ENCODE peak calls at places on chromosomes 11 and 22, in nine cellular contexts. P is CD4-positive, alpha-beta T cell; V is heart left ventricle; C is transverse colon; X is thoracic aorta; W is breast epithelium; E is tibial artery; G is sigmoid colon; Z is RWPE1. D is an unnamed sample.

GRCh38 chr22:20015971-20016733 is 471 bp downstream of the ARVCF start:
- DNase-seq in W (no peak), Z (no peak), C (peak), X (no peak), P (no peak), V (peak), G (peak), E (peak), D (peak)

GRCh38 chr11:107018274-107018901 is at the start of gene GUCY1A2:
- DNase-seq in P (no peak), G (peak), E (no peak), C (no peak), Z (no peak), X (no peak), V (peak), W (no peak), D (peak)

GRCh38 chr22:37084385-37084784 is 25.1 kb downstream of the TMPRSS6 start:
- DNase-seq in C (no peak), P (no peak), V (no peak), Z (no peak), X (no peak), W (no peak), G (no peak), E (no peak), D (no peak)

GRCh38 chr11:96098511-96099241 is 174.8 kb upstream of the MTMR2 start:
- DNase-seq in C (no peak), X (no peak), W (no peak), Z (no peak), V (no peak), G (no peak), P (no peak), E (no peak), D (peak)

GRCh38 chr11:119830400-119830799 is 101.4 kb upstream of the NECTIN1 start:
- DNase-seq in G (no peak), X (no peak), V (no peak), C (no peak), E (no peak), Z (no peak), P (no peak), W (no peak), D (no peak)

GRCh38 chr22:45910928-45911467 is 66.0 kb downstream of the WNT7B start:
- DNase-seq in E (no peak), X (no peak), C (no peak), Z (no peak), W (no peak), G (no peak), V (no peak), P (no peak), D (no peak)

GRCh38 chr22:38441620-38442287 is 13.2 kb downstream of the KCNJ4 start:
- DNase-seq in P (no peak), C (no peak), V (no peak), G (no peak), Z (no peak), E (no peak), X (no peak), W (no peak), D (no peak)

GRCh38 chr22:25082096-25082495 is 117.6 kb upstream of the CRYBB3 start:
- DNase-seq in V (no peak), P (no peak), Z (no peak), X (no peak), G (no peak), W (no peak), E (no peak), C (no peak), D (no peak)

GRCh38 chr22:43666511-43666910 is 145.6 kb downstream of the EFCAB6 start:
- DNase-seq in P (no peak), V (no peak), C (no peak), X (no peak), E (no peak), Z (no peak), G (no peak), W (no peak), D (no peak)

GRCh38 chr11:34827239-34827638 is 88.9 kb downstream of the APIP start:
- DNase-seq in W (no peak), Z (no peak), X (no peak), E (no peak), P (no peak), C (no peak), V (no peak), G (no peak), D (no peak)

GRCh38 chr22:32764330-32765116 is 37.0 kb upstream of the TIMP3 start:
- DNase-seq in Z (no peak), V (peak), X (no peak), P (no peak), C (peak), G (peak), W (no peak), E (peak), D (peak)

GRCh38 chr22:50481440-50482106 is at the start of gene ADM2:
- DNase-seq in E (no peak), X (no peak), P (peak), Z (no peak), C (peak), V (peak), G (no peak), W (no peak), D (peak)

GRCh38 chr11:87840786-87841185 is 334.5 kb downstream of the RAB38 start:
- DNase-seq in E (no peak), X (no peak), V (no peak), Z (no peak), W (no peak), C (no peak), G (no peak), P (no peak), D (no peak)

GRCh38 chr11:60905551-60906113 is 753 bp downstream of the PRPF19 start:
- DNase-seq in G (peak), W (no peak), X (no peak), P (no peak), C (no peak), V (no peak), E (no peak), Z (peak), D (peak)

GRCh38 chr11:64687204-64687603 is 35.8 kb downstream of the NRXN2 start:
- DNase-seq in P (no peak), E (peak), X (peak), V (peak), Z (no peak), W (no peak), G (peak), C (no peak), D (no peak)

GRCh38 chr11:76663912-76664440 is 6.6 kb downstream of the LRRC32 start:
- DNase-seq in V (no peak), X (no peak), E (peak), P (no peak), Z (no peak), G (peak), W (peak), C (peak), D (no peak)

GRCh38 chr11:46290598-46291309 is 13.3 kb downstream of the CREB3L1 start:
- DNase-seq in V (peak), G (peak), E (no peak), Z (no peak), C (peak), W (peak), X (no peak), P (no peak), D (peak)

GRCh38 chr11:46338988-46339666 is 8.1 kb upstream of the DGKZ start:
- DNase-seq in X (no peak), W (no peak), E (no peak), V (no peak), G (no peak), C (no peak), Z (no peak), P (no peak), D (peak)

GRCh38 chr11:96778272-96778671 is 388.5 kb downstream of the JRKL start:
- DNase-seq in C (no peak), W (no peak), G (no peak), E (no peak), X (no peak), V (no peak), P (no peak), Z (no peak), D (no peak)

GRCh38 chr22:35150163-35151107 is 84.5 kb downstream of the ISX start:
- DNase-seq in P (peak), X (no peak), G (peak), V (peak), Z (peak), W (peak), E (no peak), C (peak), D (peak)

GRCh38 chr11:95144313-95145235 is 54.9 kb downstream of the ENDOD1 start:
- DNase-seq in W (no peak), V (no peak), X (no peak), Z (no peak), E (no peak), P (no peak), G (no peak), C (no peak), D (no peak)

GRCh38 chr11:126318642-126319373 is 14.9 kb downstream of the DCPS start:
- DNase-seq in V (no peak), G (peak), C (peak), P (no peak), X (no peak), E (no peak), Z (peak), W (peak), D (peak)

GRCh38 chr11:39294648-39295047 is 2164.8 kb downstream of the LRRC4C start:
- DNase-seq in G (no peak), Z (no peak), W (no peak), P (no peak), V (no peak), E (no peak), C (no peak), X (no peak), D (no peak)

GRCh38 chr11:2276999-2277328 is 6.6 kb upstream of the ASCL2 start:
- DNase-seq in W (peak), C (no peak), E (no peak), P (no peak), V (no peak), Z (no peak), G (no peak), X (no peak), D (no peak)

GRCh38 chr11:119798656-119799055 is 69.7 kb upstream of the NECTIN1 start:
- DNase-seq in E (no peak), X (no peak), Z (no peak), G (no peak), W (no peak), V (no peak), P (no peak), C (no peak), D (no peak)

GRCh38 chr11:84628871-84629625 is 998.1 kb downstream of the DLG2 start:
- DNase-seq in G (no peak), E (no peak), W (no peak), V (no peak), Z (no peak), C (no peak), P (no peak), X (no peak), D (no peak)

GRCh38 chr11:12707500-12707880 is 33.3 kb downstream of the TEAD1 start:
- DNase-seq in V (no peak), E (no peak), G (no peak), C (no peak), W (no peak), P (no peak), Z (no peak), X (no peak), D (no peak)

GRCh38 chr11:133907216-133907615 is 49.6 kb downstream of the IGSF9B start:
- DNase-seq in Z (no peak), W (no peak), E (no peak), X (no peak), P (no peak), G (no peak), C (no peak), V (peak), D (no peak)

GRCh38 chr11:96390403-96390830 is 604 bp downstream of the JRKL start:
- DNase-seq in E (no peak), Z (no peak), X (no peak), P (no peak), W (no peak), G (no peak), C (no peak), V (no peak), D (no peak)

GRCh38 chr11:111782109-111782784 is 16.1 kb upstream of the PPP2R1B start:
- DNase-seq in Z (no peak), P (no peak), C (no peak), W (no peak), G (no peak), V (no peak), X (no peak), E (no peak), D (no peak)

GRCh38 chr11:1774886-1775285 is 11.2 kb upstream of the CTSD start:
- DNase-seq in G (peak), P (no peak), Z (no peak), C (no peak), X (no peak), V (no peak), W (peak), E (peak), D (no peak)

GRCh38 chr11:117872420-117872961 is 4.0 kb downstream of the FXYD6 start:
- DNase-seq in P (no peak), E (no peak), C (no peak), Z (no peak), G (peak), W (no peak), V (no peak), X (no peak), D (no peak)

GRCh38 chr22:22195265-22196017 is 49.1 kb upstream of the VPREB1 start:
- DNase-seq in G (no peak), X (no peak), C (peak), W (peak), V (peak), P (peak), E (peak), Z (peak), D (peak)

GRCh38 chr11:119592642-119593041 is 136.4 kb downstream of the NECTIN1 start:
- DNase-seq in P (no peak), W (no peak), C (no peak), V (no peak), Z (no peak), G (peak), X (no peak), E (peak), D (no peak)

GRCh38 chr22:48137640-48138039 is 1375.2 kb downstream of the TBC1D22A start:
- DNase-seq in G (no peak), Z (no peak), P (no peak), W (no peak), X (no peak), V (no peak), E (no peak), C (no peak), D (no peak)

GRCh38 chr11:81224396-81224795 is 1509.3 kb downstream of the FAM181B start:
- DNase-seq in C (no peak), Z (no peak), G (no peak), E (no peak), W (no peak), P (no peak), X (no peak), V (no peak), D (no peak)

DNA sequence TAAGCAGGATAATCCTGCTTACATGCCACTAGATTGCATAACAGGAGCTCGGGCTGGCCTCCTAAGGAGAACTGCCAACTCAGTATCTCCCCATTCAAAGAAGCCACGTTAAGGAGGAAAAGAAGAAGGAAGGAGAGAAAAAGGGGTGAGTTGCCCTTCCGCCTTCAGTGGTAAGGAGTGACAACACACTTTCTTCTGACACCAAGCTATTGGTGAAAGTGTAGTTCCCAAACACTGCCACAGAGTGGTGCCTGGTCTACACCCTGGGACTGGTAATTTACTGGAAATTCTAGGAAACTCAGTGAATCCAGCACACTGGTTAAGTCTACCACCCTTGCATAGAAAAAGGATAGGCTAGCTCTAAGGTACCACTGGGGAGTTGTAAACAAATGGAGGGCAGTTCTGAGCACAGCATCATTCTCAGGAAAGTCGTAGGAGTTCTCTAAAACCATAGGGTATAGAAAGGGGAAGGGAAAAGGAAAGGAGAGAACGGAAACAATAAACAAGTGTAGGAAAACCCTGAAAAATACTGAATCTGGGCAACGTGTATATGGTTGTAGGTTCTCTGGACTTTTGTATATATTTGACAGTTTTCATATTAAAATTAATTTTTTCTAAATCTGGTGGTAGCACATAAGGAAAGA is 58.2 kb downstream of the RRAS2 start:
- DNase-seq in P (peak), C (peak), E (peak), W (no peak), Z (peak), G (peak), V (no peak), X (peak), D (peak)
- H3K27ac ChIP-seq in P (no peak), C (no peak), E (no peak), W (no peak), Z (peak), G (no peak), V (no peak), X (no peak), D (no peak)

GRCh38 chr11:114036958-114037357 is 22.6 kb upstream of the ZBTB16 start:
- DNase-seq in X (no peak), G (no peak), C (no peak), P (no peak), Z (no peak), W (no peak), V (no peak), E (no peak), D (no peak)
- H3K27ac ChIP-seq in X (peak), G (peak), C (peak), P (no peak), Z (no peak), W (no peak), V (peak), E (peak), D (peak)

DNA sequence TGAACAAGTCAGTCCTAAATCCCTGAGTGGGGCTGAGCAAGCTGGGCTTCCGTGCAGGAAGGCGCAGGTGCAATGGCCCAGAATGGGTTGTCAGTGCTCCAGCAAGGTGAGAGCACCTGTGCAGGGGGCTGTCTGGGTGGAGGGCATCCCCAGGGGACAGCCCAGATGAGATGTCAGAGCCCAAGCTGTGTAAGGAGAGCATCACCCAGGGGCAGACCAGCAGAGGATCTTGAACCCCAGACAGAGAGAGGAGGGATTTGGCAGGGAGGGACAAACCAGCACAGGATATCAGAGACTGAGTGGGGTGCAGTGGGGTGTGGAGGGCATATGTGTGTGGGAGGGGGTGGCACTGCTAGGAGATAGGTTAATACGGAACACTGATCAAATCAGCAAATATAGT is 114.9 kb upstream of the TMEM45B start:
- DNase-seq in X (no peak), E (no peak), G (no peak), C (no peak), Z (no peak), W (no peak), P (no peak), V (no peak), D (no peak)
- H3K27ac ChIP-seq in X (no peak), E (no peak), G (no peak), C (no peak), Z (no peak), W (no peak), P (no peak), V (no peak), D (no peak)

DNA sequence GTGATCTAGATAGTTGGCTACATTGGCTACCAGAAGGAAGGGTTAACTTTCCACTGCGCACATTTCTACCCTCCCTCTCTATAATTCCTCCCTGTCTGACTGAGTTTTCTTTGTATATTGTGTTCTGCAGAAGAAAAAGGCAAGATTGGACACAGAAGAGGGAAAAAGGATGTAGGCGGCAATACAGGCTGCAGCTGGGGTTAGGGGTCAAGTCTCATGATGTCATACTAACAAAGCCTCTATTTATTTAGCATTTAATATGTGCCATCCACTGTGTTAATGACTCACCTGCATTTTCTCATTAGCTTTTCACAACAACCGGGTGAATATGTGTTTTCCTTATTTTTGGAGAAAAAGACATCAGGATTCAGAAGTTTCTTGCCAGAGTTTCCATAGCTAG is 2.0 kb downstream of the FAM83F start:
- DNase-seq in W (no peak), V (no peak), E (no peak), G (no peak), C (no peak), Z (no peak), X (no peak), P (no peak), D (no peak)
- H3K27ac ChIP-seq in W (peak), V (no peak), E (no peak), G (peak), C (peak), Z (no peak), X (no peak), P (no peak), D (peak)

DNA sequence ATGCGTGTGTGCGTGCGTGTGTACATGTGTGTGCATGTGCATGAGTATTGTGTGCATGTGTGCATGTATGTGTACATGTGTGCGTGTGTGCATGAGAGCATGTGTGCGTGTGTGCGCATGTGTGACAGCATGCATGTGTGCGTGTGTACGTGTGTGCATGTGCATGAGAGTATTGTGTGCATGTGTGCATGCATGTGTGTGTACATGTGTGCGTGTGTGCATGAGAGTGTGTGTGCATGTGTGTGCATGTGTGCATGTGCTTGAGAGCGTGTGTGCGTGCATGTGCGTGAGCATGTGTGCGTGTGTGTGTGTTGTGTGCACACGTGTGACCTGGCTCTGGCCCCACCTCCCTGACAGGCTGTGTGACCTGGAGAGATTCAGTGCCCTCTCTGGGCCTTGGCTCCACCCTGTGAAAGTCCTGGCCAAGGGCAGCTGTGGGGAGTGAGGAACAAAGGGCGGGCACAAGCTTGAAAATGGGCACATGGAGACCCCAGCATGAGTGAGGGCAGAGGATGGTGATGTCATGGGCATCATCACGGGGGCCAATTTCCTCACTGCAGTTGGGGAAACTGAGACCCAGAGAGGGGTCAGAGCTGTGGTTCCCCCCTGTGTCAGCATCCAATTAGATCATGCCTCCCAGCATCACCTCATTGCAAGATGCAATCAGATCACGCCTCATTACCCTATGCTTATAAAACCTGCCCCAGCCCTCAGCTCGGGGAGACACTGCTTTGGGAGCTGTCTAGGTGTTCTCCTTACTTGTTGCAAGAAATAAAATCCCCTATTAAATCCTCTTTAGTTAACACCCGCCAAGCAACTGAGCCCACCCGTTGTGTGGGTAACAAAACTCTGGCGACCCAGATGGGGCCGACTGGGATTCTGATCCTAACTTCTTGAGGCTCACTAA is 643 bp downstream of the ACY3 start:
- DNase-seq in E (no peak), X (no peak), P (no peak), Z (no peak), V (peak), C (no peak), G (peak), W (no peak), D (no peak)
- H3K27ac ChIP-seq in E (no peak), X (no peak), P (peak), Z (no peak), V (peak), C (peak), G (no peak), W (peak), D (peak)

D was measured in hepatocyte.